ENCODE peak calls at places on chromosomes 6 and 20, in seven cellular contexts. I is neuronal stem cell, V is H9, G is IMR-90, P is mesendoderm, U is trophoblast cell, B is H1. J is an unnamed sample.

GRCh38 chr20:8082999-8083398 is 49.1 kb upstream of the PLCB1 start:
- DNase-seq in I (no peak), V (no peak), G (peak; percentile 64), P (no peak), U (no peak), B (no peak), J (peak; percentile 70)

GRCh38 chr6:12009904-12010634 is 2.0 kb upstream of the HIVEP1 start:
- DNase-seq in I (no peak), V (no peak), G (peak; percentile 59), P (no peak), U (no peak), B (no peak), J (peak; percentile 76)

GRCh38 chr6:113381957-113382356 is 475.2 kb upstream of the MARCKS start:
- DNase-seq in I (no peak), V (no peak), G (peak; percentile 75), P (no peak), U (no peak), B (no peak), J (peak; percentile 61)

GRCh38 chr6:149405823-149406765 is 6.0 kb downstream of the SUMO4 start:
- DNase-seq in I (no peak), V (no peak), G (peak; percentile 51), P (peak; percentile 47), U (no peak), B (no peak), J (peak; percentile 54)

GRCh38 chr6:135938588-135939215 is 87.2 kb downstream of the PDE7B start:
- DNase-seq in I (no peak), V (no peak), G (peak; percentile 43), P (peak; percentile 60), U (peak; percentile 3), B (no peak), J (peak; percentile 32)

GRCh38 chr20:31543966-31544598 is 29.8 kb downstream of the HM13 start:
- DNase-seq in I (no peak), V (no peak), G (peak; percentile 98), P (peak; percentile 55), U (no peak), B (no peak), J (peak; percentile 95)

GRCh38 chr20:8756410-8756809 is 312.5 kb upstream of the PLCB4 start:
- DNase-seq in I (no peak), V (no peak), G (peak; percentile 96), P (peak; percentile 69), U (no peak), B (no peak), J (peak; percentile 94)

GRCh38 chr6:24740861-24741260 is 21.9 kb upstream of the C6orf62 start:
- DNase-seq in I (no peak), V (no peak), G (peak; percentile 37), P (no peak), U (no peak), B (no peak), J (no peak)

GRCh38 chr20:13492001-13492480 is 146.7 kb downstream of the TASP1 start:
- DNase-seq in I (peak; percentile 68), V (peak; percentile 67), G (peak; percentile 72), P (peak; percentile 88), U (no peak), B (no peak), J (peak; percentile 40)

GRCh38 chr6:12355354-12355753 is 65.2 kb downstream of the EDN1 start:
- DNase-seq in I (no peak), V (no peak), G (no peak), P (no peak), U (peak; percentile 89), B (no peak), J (no peak)

GRCh38 chr6:117483004-117483644 is 650 bp downstream of the DCBLD1 start:
- DNase-seq in I (peak; percentile 61), V (peak; percentile 62), G (peak; percentile 31), P (peak; percentile 86), U (peak; percentile 77), B (peak; percentile 74), J (peak; percentile 74)

GRCh38 chr20:31695849-31696804 is 26.5 kb downstream of the BCL2L1 start:
- DNase-seq in I (no peak), V (no peak), G (peak; percentile 57), P (no peak), U (peak; percentile 64), B (no peak), J (peak; percentile 88)

GRCh38 chr6:52610745-52611355 is 34.0 kb upstream of the TRAM2 start:
- DNase-seq in I (no peak), V (no peak), G (peak; percentile 72), P (peak; percentile 14), U (no peak), B (no peak), J (peak; percentile 84)

GRCh38 chr6:112372213-112372806 is 25.2 kb downstream of the RFPL4B start:
- DNase-seq in I (no peak), V (no peak), G (peak; percentile 46), P (peak; percentile 8), U (no peak), B (no peak), J (peak; percentile 24)

GRCh38 chr6:92723390-92723931 is 695.9 kb downstream of the EPHA7 start:
- DNase-seq in I (no peak), V (no peak), G (no peak), P (no peak), U (no peak), B (no peak), J (no peak)

GRCh38 chr6:105431226-105431625 is 28.3 kb upstream of the PREP start:
- DNase-seq in I (peak; percentile 27), V (no peak), G (peak; percentile 68), P (peak; percentile 62), U (no peak), B (no peak), J (peak; percentile 56)

GRCh38 chr6:137097057-137097456 is 52.3 kb upstream of the IL20RA start:
- DNase-seq in I (no peak), V (no peak), G (no peak), P (no peak), U (no peak), B (no peak), J (peak; percentile 6)

GRCh38 chr20:32474967-32475819 is 109.9 kb downstream of the NOL4L start:
- DNase-seq in I (peak; percentile 49), V (peak; percentile 66), G (peak; percentile 91), P (peak; percentile 86), U (no peak), B (peak; percentile 65), J (peak; percentile 95)

GRCh38 chr20:58065508-58066361 is 162.7 kb downstream of the ANKRD60 start:
- DNase-seq in I (no peak), V (no peak), G (no peak), P (no peak), U (no peak), B (peak; percentile 42), J (no peak)

GRCh38 chr6:15234068-15234758 is 11.7 kb upstream of the JARID2 start:
- DNase-seq in I (no peak), V (no peak), G (no peak), P (no peak), U (peak; percentile 42), B (no peak), J (no peak)

GRCh38 chr6:36025932-36026327 is 1.5 kb upstream of the SLC26A8 start:
- DNase-seq in I (no peak), V (no peak), G (peak; percentile 28), P (peak; percentile 74), U (peak; percentile 41), B (no peak), J (peak; percentile 41)

GRCh38 chr20:9392892-9393857 is 121.2 kb upstream of the LAMP5 start:
- DNase-seq in I (peak; percentile 59), V (peak; percentile 76), G (peak; percentile 73), P (peak; percentile 88), U (no peak), B (peak; percentile 65), J (peak; percentile 66)

GRCh38 chr20:62367483-62368302 is 581 bp upstream of the LAMA5 start:
- DNase-seq in I (no peak), V (peak; percentile 74), G (no peak), P (peak; percentile 63), U (peak; percentile 75), B (peak; percentile 83), J (no peak)

GRCh38 chr6:18978330-18979128 is 591.4 kb downstream of the RNF144B start:
- DNase-seq in I (peak; percentile 67), V (no peak), G (no peak), P (peak; percentile 90), U (peak; percentile 79), B (no peak), J (peak; percentile 11)

GRCh38 chr6:34673079-34673478 is 23.5 kb downstream of the ILRUN start:
- DNase-seq in I (no peak), V (no peak), G (no peak), P (no peak), U (no peak), B (no peak), J (no peak)

GRCh38 chr6:5058254-5058653 is 26.9 kb upstream of the PPP1R3G start:
- DNase-seq in I (no peak), V (no peak), G (no peak), P (no peak), U (no peak), B (no peak), J (no peak)
- H3K4ac ChIP-seq in I (no peak overlapping the region), V (no peak overlapping the region), G (no peak overlapping the region), P (no peak overlapping the region), U (no peak overlapping the region), B (no peak overlapping the region), J (no peak overlapping the region)

DNA sequence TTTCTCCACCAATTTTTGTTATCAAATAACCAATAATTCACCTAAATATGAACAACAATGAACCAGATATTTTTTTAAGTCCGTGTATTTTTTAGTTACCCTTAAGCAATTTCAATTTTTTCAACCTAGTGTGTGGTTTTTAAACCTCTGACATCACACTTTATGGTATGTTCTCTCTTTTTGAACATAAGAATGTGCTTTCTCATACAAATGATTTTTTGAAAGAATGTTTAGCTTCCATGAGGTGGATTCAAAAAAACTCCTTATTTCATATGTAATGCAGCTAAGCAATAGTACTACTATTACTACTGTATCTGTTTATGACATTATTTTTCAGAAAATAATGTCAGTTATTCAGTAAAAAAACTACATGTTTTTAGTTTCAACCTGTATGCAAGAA is 19.4 kb upstream of the MEI4 start:
- DNase-seq in I (no peak), V (no peak), G (no peak), P (no peak), U (no peak), B (no peak), J (no peak)
- H4K8ac ChIP-seq in I (no peak overlapping the region), V (no peak overlapping the region), G (no peak overlapping the region), P (no peak overlapping the region), U (no peak overlapping the region), B (no peak overlapping the region), J (no peak overlapping the region)

GRCh38 chr6:70846207-70846835 is 110.5 kb downstream of the B3GAT2 start:
- DNase-seq in I (no peak), V (no peak), G (no peak), P (no peak), U (no peak), B (no peak), J (no peak)

GRCh38 chr6:70847091-70847490 is 109.8 kb downstream of the B3GAT2 start:
- DNase-seq in I (no peak), V (no peak), G (no peak), P (no peak), U (no peak), B (no peak), J (no peak)

GRCh38 chr6:70852667-70853246 is 104.1 kb downstream of the B3GAT2 start:
- DNase-seq in I (no peak), V (no peak), G (no peak), P (no peak), U (no peak), B (no peak), J (no peak)

GRCh38 chr6:70847685-70848084 is 109.2 kb downstream of the B3GAT2 start:
- DNase-seq in I (no peak), V (no peak), G (no peak), P (no peak), U (no peak), B (no peak), J (no peak)

GRCh38 chr6:70849348-70850069 is 107.4 kb downstream of the B3GAT2 start:
- DNase-seq in I (no peak), V (no peak), G (peak; percentile 85), P (no peak), U (no peak), B (no peak), J (peak; percentile 33)
- H3K18ac ChIP-seq in I (no peak overlapping the region), V (no peak overlapping the region), G (peak overlapping the region; percentile 69), P (no peak overlapping the region), U (no peak overlapping the region), B (no peak overlapping the region), J (no peak overlapping the region)

GRCh38 chr6:129686941-129687627 is 22.9 kb downstream of the ARHGAP18 start:
- DNase-seq in I (no peak), V (no peak), G (peak; percentile 52), P (no peak), U (no peak), B (no peak), J (peak; percentile 66)
- H3K4ac ChIP-seq in I (no peak overlapping the region), V (no peak overlapping the region), G (peak overlapping the region; percentile 83), P (no peak overlapping the region), U (peak overlapping the region; percentile 19), B (no peak overlapping the region), J (peak overlapping the region; percentile 2)